ENCODE peak calls at places on chromosomes 7 and 10, in nine cellular contexts. S is foreskin melanocyte; W is GM20000; H is activated CD4-positive, alpha-beta T cell treated with anti-CD3 and anti-CD28 coated beads, Interleukin-2, amount 50 U/mL, for 1 hour; R is Calu3; V is iPS-NIHi11; Q is CD8-positive, alpha-beta T cell; U is upper lobe of right lung; D is H9. F is an unnamed sample.

GRCh38 chr7:133513608-133514007 is 260.7 kb downstream of the EXOC4 start:
- DNase-seq in V (no peak), W (no peak), H (no peak), D (no peak), Q (no peak), U (no peak), S (no peak), R (no peak), F (no peak)

GRCh38 chr10:72009430-72010081 is 45.4 kb downstream of the CHST3 start:
- DNase-seq in U (peak), Q (no peak), W (no peak), V (peak), D (no peak), R (no peak), H (no peak), S (peak), F (no peak)

GRCh38 chr10:124943301-124944092 is 1.6 kb downstream of the ZRANB1 start:
- DNase-seq in W (no peak), D (no peak), U (no peak), Q (no peak), R (no peak), S (peak), H (no peak), V (no peak), F (no peak)

GRCh38 chr10:86693721-86694369 is 25.5 kb downstream of the LDB3 start:
- DNase-seq in Q (peak), U (no peak), H (peak), S (no peak), W (peak), V (peak), D (peak), R (peak), F (no peak)

GRCh38 chr10:105328441-105328840 is 687.4 kb downstream of the SORCS3 start:
- DNase-seq in U (no peak), S (no peak), R (no peak), V (no peak), Q (no peak), W (no peak), D (no peak), H (no peak), F (no peak)

GRCh38 chr7:91286432-91286831 is 22.2 kb downstream of the FZD1 start:
- DNase-seq in W (no peak), Q (no peak), D (peak), H (no peak), S (no peak), R (no peak), V (no peak), U (no peak), F (no peak)

GRCh38 chr7:27046854-27047549 is 48.8 kb downstream of the HOXA1 start:
- DNase-seq in S (no peak), H (no peak), R (no peak), U (no peak), Q (no peak), D (no peak), V (no peak), W (no peak), F (no peak)

GRCh38 chr7:42624471-42624870 is 287.4 kb downstream of the C7orf25 start:
- DNase-seq in H (no peak), D (no peak), U (no peak), W (no peak), R (no peak), S (peak), Q (no peak), V (no peak), F (no peak)

GRCh38 chr7:16675277-16675676 is 29.3 kb downstream of the BZW2 start:
- DNase-seq in Q (no peak), D (no peak), R (no peak), W (no peak), V (no peak), H (no peak), S (no peak), U (no peak), F (no peak)

GRCh38 chr7:84399661-84400060 is 205.1 kb upstream of the SEMA3A start:
- DNase-seq in W (no peak), S (no peak), H (no peak), Q (no peak), D (no peak), V (peak), U (no peak), R (no peak), F (no peak)

GRCh38 chr7:142328006-142328405 is 70.1 kb upstream of the PRSS58 start:
- DNase-seq in D (no peak), Q (no peak), H (no peak), S (no peak), V (no peak), U (no peak), W (no peak), R (no peak), F (no peak)

GRCh38 chr7:124996778-124997177 is 67.2 kb upstream of the POT1 start:
- DNase-seq in U (no peak), V (no peak), D (peak), S (peak), Q (no peak), R (peak), W (peak), H (no peak), F (no peak)

GRCh38 chr10:72612203-72612826 is 13.6 kb downstream of the MICU1 start:
- DNase-seq in R (no peak), H (no peak), U (no peak), W (no peak), D (no peak), V (no peak), S (peak), Q (no peak), F (no peak)

GRCh38 chr10:46035923-46036849 is 5.8 kb upstream of the NCOA4 start:
- DNase-seq in U (no peak), D (no peak), V (no peak), Q (no peak), H (no peak), W (no peak), S (no peak), R (no peak), F (no peak)

GRCh38 chr7:68862736-68863135 is 735.5 kb upstream of the AUTS2 start:
- DNase-seq in Q (no peak), W (no peak), U (no peak), V (no peak), R (no peak), S (no peak), H (no peak), D (no peak), F (no peak)

GRCh38 chr7:105003875-105004510 is 10.0 kb upstream of the KMT2E start:
- DNase-seq in U (no peak), H (no peak), S (no peak), V (no peak), Q (no peak), D (no peak), R (no peak), W (no peak), F (no peak)

GRCh38 chr10:98950106-98950505 is 285.5 kb downstream of the HPSE2 start:
- DNase-seq in W (no peak), V (no peak), H (no peak), R (no peak), U (no peak), Q (no peak), D (no peak), S (no peak), F (no peak)

GRCh38 chr7:141358376-141358775 is 192.8 kb upstream of the AGK start:
- DNase-seq in V (no peak), W (no peak), S (peak), U (no peak), D (no peak), R (no peak), Q (no peak), H (no peak), F (no peak)

GRCh38 chr7:1748774-1749173 is 78.7 kb downstream of the ELFN1 start:
- DNase-seq in D (no peak), U (no peak), Q (no peak), V (peak), S (no peak), W (no peak), H (no peak), R (no peak), F (no peak)

GRCh38 chr10:5869156-5869555 is 20.5 kb downstream of the ANKRD16 start:
- DNase-seq in D (no peak), R (no peak), H (no peak), Q (no peak), V (no peak), S (no peak), W (no peak), U (no peak), F (no peak)

GRCh38 chr7:106566672-106567071 is 94.3 kb downstream of the CCDC71L start:
- DNase-seq in W (no peak), U (no peak), R (no peak), Q (no peak), D (no peak), V (no peak), S (no peak), H (no peak), F (no peak)

GRCh38 chr10:49226594-49226993 is 38.4 kb upstream of the TMEM273 start:
- DNase-seq in S (no peak), U (no peak), D (no peak), H (no peak), R (no peak), Q (no peak), V (no peak), W (no peak), F (no peak)

GRCh38 chr10:63213489-63213888 is 80.4 kb downstream of the NRBF2 start:
- DNase-seq in U (no peak), S (no peak), W (no peak), V (no peak), H (no peak), R (no peak), D (no peak), Q (no peak), F (no peak)